ENCODE peak calls at places on chromosome 5, in ten cellular contexts. W is effector CD4-positive, alpha-beta T cell; E is pons; X is posterior cingulate gyrus; I is KG1; U is NCI-H510A; G is amygdala; V is nephron progenitor cell; B is AG04450; L is HuH-7. M is an unnamed sample.

GRCh38 chr5:10338996-10339903 is 14.2 kb upstream of the MARCHF6 start:
- DNase-seq in U (no peak), W (no peak), G (peak), B (no peak), I (no peak), E (no peak), X (peak), L (no peak), V (no peak), M (peak)

GRCh38 chr5:111853748-111854147 is 96.8 kb upstream of the NREP start:
- DNase-seq in U (no peak), G (no peak), E (no peak), B (no peak), V (no peak), W (no peak), X (no peak), I (no peak), L (no peak), M (peak)

GRCh38 chr5:9156282-9156681 is 389.6 kb downstream of the SEMA5A start:
- DNase-seq in X (peak), B (peak), W (no peak), I (no peak), L (peak), G (peak), E (peak), V (peak), U (peak), M (peak)

GRCh38 chr5:180161420-180162303 is 47.3 kb downstream of the RASGEF1C start:
- DNase-seq in B (no peak), I (no peak), V (no peak), U (no peak), L (no peak), W (no peak), X (no peak), E (peak), G (no peak), M (peak)

GRCh38 chr5:13976867-13977479 is 32.5 kb upstream of the DNAH5 start:
- DNase-seq in L (peak), I (no peak), W (no peak), G (no peak), U (peak), V (peak), B (no peak), E (peak), X (no peak), M (peak)

GRCh38 chr5:124596595-124597388 is 149.6 kb downstream of the ZNF608 start:
- DNase-seq in V (no peak), I (no peak), B (peak), L (peak), U (no peak), E (no peak), X (no peak), G (no peak), W (no peak), M (no peak)

GRCh38 chr5:167952278-167952990 is 339.0 kb upstream of the WWC1 start:
- DNase-seq in W (no peak), B (no peak), L (no peak), U (no peak), V (peak), I (no peak), G (no peak), E (no peak), X (no peak), M (no peak)

GRCh38 chr5:554284-554988 is 30.2 kb upstream of the SLC9A3 start:
- DNase-seq in L (no peak), E (no peak), W (no peak), G (no peak), I (no peak), X (no peak), B (no peak), U (no peak), V (no peak), M (no peak)

GRCh38 chr5:180332051-180332517 is 21.1 kb downstream of the GFPT2 start:
- DNase-seq in G (no peak), W (no peak), U (no peak), L (no peak), B (no peak), X (peak), E (no peak), V (no peak), I (no peak), M (no peak)

GRCh38 chr5:34751807-34752736 is 86.9 kb upstream of the TTC23L start:
- DNase-seq in L (peak), E (no peak), G (no peak), U (no peak), B (no peak), X (no peak), W (no peak), I (no peak), V (no peak), M (no peak)

GRCh38 chr5:78467744-78468357 is 107.4 kb downstream of the SCAMP1 start:
- DNase-seq in U (no peak), I (peak), B (peak), G (no peak), V (no peak), W (no peak), E (peak), X (no peak), L (peak), M (peak)

GRCh38 chr5:67983251-67983941 is 232.2 kb upstream of the PIK3R1 start:
- DNase-seq in G (no peak), L (no peak), B (peak), V (no peak), I (no peak), W (no peak), X (no peak), U (no peak), E (no peak), M (no peak)

GRCh38 chr5:81852277-81853004 is 101.5 kb upstream of the SSBP2 start:
- DNase-seq in W (no peak), B (peak), I (peak), L (peak), X (no peak), U (peak), E (peak), G (no peak), V (peak), M (peak)

GRCh38 chr5:20353481-20353880 is 365.5 kb upstream of the CDH18 start:
- DNase-seq in B (no peak), U (no peak), V (no peak), E (no peak), L (no peak), G (no peak), I (no peak), W (no peak), X (no peak), M (no peak)

GRCh38 chr5:173306695-173307094 is 21.5 kb downstream of the STC2 start:
- DNase-seq in X (no peak), V (no peak), B (no peak), L (no peak), I (no peak), E (no peak), W (no peak), G (no peak), U (no peak), M (no peak)

GRCh38 chr5:92849798-92850197 is 731.2 kb downstream of the NR2F1-AS1 start:
- DNase-seq in B (no peak), U (no peak), E (no peak), V (no peak), G (no peak), X (no peak), L (no peak), W (no peak), I (no peak), M (no peak)

GRCh38 chr5:141825241-141825671 is 53.0 kb downstream of the PCDH1 start:
- DNase-seq in U (no peak), E (no peak), L (no peak), G (no peak), V (no peak), X (peak), B (no peak), W (no peak), I (no peak), M (no peak)

GRCh38 chr5:142248853-142249462 is 75.9 kb downstream of the SPRY4 start:
- DNase-seq in B (no peak), U (peak), G (no peak), E (no peak), L (no peak), I (no peak), X (no peak), W (no peak), V (peak), M (no peak)

GRCh38 chr5:112735702-112736101 is 2.0 kb upstream of the APC start:
- DNase-seq in V (no peak), I (no peak), B (no peak), G (no peak), L (no peak), X (no peak), U (no peak), E (no peak), W (no peak), M (no peak)

GRCh38 chr5:1336106-1336561 is 8.8 kb downstream of the CLPTM1L start:
- DNase-seq in E (no peak), W (no peak), I (no peak), U (no peak), G (no peak), V (no peak), B (no peak), X (no peak), L (no peak), M (no peak)

GRCh38 chr5:167058481-167058880 is 1233.0 kb upstream of the WWC1 start:
- DNase-seq in G (no peak), B (no peak), X (no peak), L (no peak), I (no peak), E (no peak), V (no peak), U (no peak), W (no peak), M (no peak)

GRCh38 chr5:138955672-138956295 is 80.6 kb upstream of the LRRTM2 start:
- DNase-seq in L (no peak), X (no peak), I (no peak), W (no peak), V (no peak), E (peak), U (no peak), B (no peak), G (no peak), M (no peak)

GRCh38 chr5:94045839-94046782 is 304.7 kb upstream of the POU5F2 start:
- DNase-seq in G (no peak), U (no peak), L (no peak), X (no peak), B (no peak), W (no peak), I (no peak), V (no peak), E (no peak), M (no peak)

GRCh38 chr5:129161830-129162229 is 67.3 kb downstream of the ISOC1 start:
- DNase-seq in B (no peak), L (no peak), X (no peak), E (no peak), W (no peak), V (no peak), I (no peak), U (no peak), G (no peak), M (no peak)

GRCh38 chr5:158589939-158590338 is 509.8 kb downstream of the EBF1 start:
- DNase-seq in B (no peak), U (no peak), E (no peak), I (no peak), W (no peak), L (no peak), V (no peak), X (no peak), G (no peak), M (no peak)

GRCh38 chr5:18113724-18114123 is 479.5 kb downstream of the TAF11L14 start:
- DNase-seq in L (no peak), I (no peak), V (no peak), B (no peak), U (no peak), G (no peak), E (peak), W (no peak), X (no peak), M (peak)

GRCh38 chr5:120771181-120771580 is 307.1 kb downstream of the PRR16 start:
- DNase-seq in B (no peak), W (no peak), U (no peak), L (no peak), V (no peak), X (no peak), I (no peak), E (no peak), G (no peak), M (no peak)

GRCh38 chr5:64766934-64767333 is 1.6 kb downstream of the SREK1IP1 start:
- DNase-seq in X (no peak), L (no peak), E (no peak), V (no peak), I (no peak), U (no peak), W (no peak), G (no peak), B (no peak), M (no peak)

GRCh38 chr5:74762599-74762998 is 4.3 kb downstream of the GFM2 start:
- DNase-seq in V (no peak), U (no peak), L (no peak), X (no peak), E (no peak), I (no peak), W (no peak), B (peak), G (no peak), M (no peak)

GRCh38 chr5:175868996-175869638 is 2.3 kb upstream of the CPLX2 start:
- DNase-seq in X (no peak), U (no peak), I (no peak), L (no peak), B (no peak), V (no peak), W (no peak), E (no peak), G (no peak), M (no peak)

GRCh38 chr5:174722500-174722899 is 1.9 kb upstream of the MSX2 start:
- DNase-seq in X (no peak), E (no peak), L (no peak), G (no peak), B (no peak), V (no peak), W (no peak), U (no peak), I (no peak), M (no peak)

GRCh38 chr5:18465833-18466681 is 831.8 kb downstream of the TAF11L14 start:
- DNase-seq in G (peak), I (peak), L (peak), E (peak), X (no peak), V (peak), B (no peak), U (peak), W (no peak), M (peak)

GRCh38 chr5:126448720-126449119 is 25.5 kb downstream of the GRAMD2B start:
- DNase-seq in W (no peak), V (no peak), I (no peak), X (no peak), U (peak), G (no peak), L (no peak), B (no peak), E (no peak), M (no peak)

M was measured in cerebellar cortex.